ENCODE peak calls at places on chromosomes 13 and 19, in nine cellular contexts. J is brain pericyte; C is PC-9; E is AML-193; X is left colon; H is stimulated activated effector memory CD8-positive, alpha-beta T cell treated with anti-CD3 and anti-CD28 coated beads, Interleukin-12 subunit alpha, Interleukin-12 subunit beta, amount 100 ng/mL, for 72 hours; M is GM18507; D is GM10248; Z is astrocyte of the spinal cord. I is an unnamed sample.

GRCh38 chr19:45558399-45558878 is 26.2 kb downstream of the OPA3 start:
- DNase-seq in D (peak; percentile 87), Z (peak; percentile 33), C (peak; percentile 38), H (peak; percentile 30), X (peak; percentile 56), J (no peak), M (peak; percentile 54), E (peak; percentile 66), I (no peak)

GRCh38 chr13:45102136-45102802 is 18.0 kb upstream of the GTF2F2 start:
- DNase-seq in J (no peak), Z (no peak), C (no peak), E (no peak), M (no peak), X (no peak), H (no peak), D (no peak), I (no peak)

GRCh38 chr19:49689133-49690072 is at the start of gene ADM5:
- DNase-seq in D (no peak), C (no peak), J (no peak), Z (no peak), E (no peak), M (no peak), H (no peak), X (no peak), I (no peak)

GRCh38 chr13:28640861-28641599 is 17.9 kb upstream of the POMP start:
- DNase-seq in Z (peak; percentile 5), X (no peak), J (no peak), M (no peak), H (no peak), E (no peak), D (no peak), C (no peak), I (no peak)

GRCh38 chr13:23724196-23724970 is 154.2 kb downstream of the TNFRSF19 start:
- DNase-seq in H (no peak), X (no peak), E (no peak), Z (no peak), D (no peak), C (no peak), M (no peak), J (no peak), I (no peak)

GRCh38 chr13:77810430-77810829 is 108.2 kb downstream of the EDNRB start:
- DNase-seq in Z (peak; percentile 8), D (peak; percentile 21), H (no peak), J (no peak), C (no peak), X (no peak), E (peak; percentile 85), M (no peak), I (no peak)

GRCh38 chr13:108176685-108177274 is 38.6 kb downstream of the LIG4 start:
- DNase-seq in M (no peak), D (peak; percentile 41), Z (no peak), H (peak; percentile 21), E (peak; percentile 32), J (no peak), X (no peak), C (peak; percentile 30), I (no peak)

GRCh38 chr13:27354379-27354778 is 70.0 kb upstream of the GTF3A start:
- DNase-seq in D (no peak), E (no peak), J (no peak), Z (peak; percentile 37), M (no peak), X (no peak), C (no peak), H (no peak), I (no peak)

GRCh38 chr13:26561636-26562537 is 4.4 kb downstream of the WASF3 start:
- DNase-seq in D (no peak), Z (peak; percentile 60), J (no peak), C (no peak), X (no peak), H (no peak), M (no peak), E (no peak), I (no peak)

GRCh38 chr13:59946924-59947323 is 216.8 kb downstream of the DIAPH3 start:
- DNase-seq in C (no peak), E (no peak), Z (peak; percentile 7), M (no peak), J (no peak), X (no peak), D (no peak), H (no peak), I (no peak)

GRCh38 chr13:44388427-44388826 is 14.8 kb downstream of the SERP2 start:
- DNase-seq in Z (no peak), D (no peak), H (no peak), M (no peak), X (no peak), E (no peak), J (no peak), C (no peak), I (no peak)

GRCh38 chr13:98942997-98943396 is 34.9 kb downstream of the DOCK9 start:
- DNase-seq in C (no peak), D (no peak), M (no peak), X (no peak), H (no peak), E (no peak), Z (no peak), J (no peak), I (no peak)

GRCh38 chr13:111460548-111461444 is 140.4 kb downstream of the TEX29 start:
- DNase-seq in H (no peak), J (no peak), M (no peak), X (no peak), E (no peak), D (no peak), C (peak; percentile 27), Z (peak; percentile 15), I (no peak)

GRCh38 chr19:11091343-11092153 is 2.3 kb downstream of the LDLR start:
- DNase-seq in E (peak; percentile 42), Z (peak; percentile 94), C (peak; percentile 80), J (peak; percentile 37), D (no peak), M (no peak), H (peak; percentile 29), X (peak; percentile 82), I (no peak)

GRCh38 chr13:28392428-28392827 is 102.5 kb downstream of the FLT1 start:
- DNase-seq in C (no peak), X (no peak), J (no peak), D (no peak), Z (no peak), H (no peak), E (no peak), M (no peak), I (no peak)

GRCh38 chr19:10646781-10647180 is 7.4 kb upstream of the ILF3 start:
- DNase-seq in H (no peak), J (no peak), Z (no peak), X (no peak), M (no peak), E (no peak), D (no peak), C (no peak), I (no peak)

GRCh38 chr19:4233282-4233853 is 4.0 kb downstream of the EBI3 start:
- DNase-seq in C (peak; percentile 48), X (no peak), E (no peak), J (no peak), H (peak; percentile 83), Z (no peak), D (peak; percentile 71), M (no peak), I (peak; percentile 88)

GRCh38 chr19:44498988-44499387 is 1.3 kb downstream of the ZNF180 start:
- DNase-seq in M (no peak), D (no peak), E (no peak), J (no peak), C (no peak), Z (no peak), X (no peak), H (no peak), I (no peak)

GRCh38 chr19:18496167-18496979 is 25.5 kb downstream of the ELL start:
- DNase-seq in Z (peak; percentile 32), M (no peak), H (peak; percentile 47), J (no peak), E (peak; percentile 90), C (peak; percentile 83), D (peak; percentile 65), X (peak; percentile 70), I (no peak)

GRCh38 chr13:99264053-99264452 is 5.9 kb upstream of the GPR18 start:
- DNase-seq in M (no peak), H (no peak), D (no peak), E (peak; percentile 66), J (no peak), C (no peak), Z (no peak), X (no peak), I (no peak)

GRCh38 chr13:48494874-48495273 is 38.0 kb downstream of the RCBTB2 start:
- DNase-seq in M (no peak), X (no peak), Z (no peak), J (no peak), D (no peak), H (no peak), C (no peak), E (no peak), I (no peak)

GRCh38 chr13:99125335-99125915 is 75.2 kb upstream of the UBAC2 start:
- DNase-seq in Z (no peak), X (no peak), J (no peak), C (no peak), M (no peak), D (no peak), E (no peak), H (no peak), I (peak; percentile 72)

GRCh38 chr13:27976362-27977177 is 7.5 kb upstream of the CDX2 start:
- DNase-seq in C (no peak), H (no peak), E (no peak), J (no peak), Z (no peak), M (no peak), D (no peak), X (no peak), I (peak; percentile 70)

GRCh38 chr13:47897411-47898050 is 103.5 kb downstream of the SUCLA2 start:
- DNase-seq in E (no peak), D (no peak), X (no peak), Z (peak; percentile 73), M (no peak), J (no peak), H (no peak), C (peak; percentile 31), I (no peak)

GRCh38 chr19:33005440-33005839 is 33.4 kb downstream of the FAAP24 start:
- DNase-seq in H (no peak), D (no peak), J (no peak), C (peak; percentile 38), E (no peak), X (no peak), Z (no peak), M (no peak), I (no peak)

GRCh38 chr13:75489502-75490263 is 7.7 kb upstream of the TBC1D4 start:
- DNase-seq in M (no peak), C (peak; percentile 29), D (peak; percentile 35), H (no peak), X (peak; percentile 34), Z (peak; percentile 67), E (peak; percentile 42), J (no peak), I (no peak)

GRCh38 chr19:6677924-6678689 is 8.1 kb upstream of the TNFSF14 start:
- DNase-seq in X (no peak), J (no peak), H (peak; percentile 55), D (peak; percentile 57), C (no peak), E (no peak), Z (no peak), M (no peak), I (no peak)

GRCh38 chr19:2579678-2580280 is 103.9 kb downstream of the GADD45B start:
- DNase-seq in H (no peak), D (no peak), X (peak; percentile 26), J (no peak), C (no peak), M (no peak), E (no peak), Z (no peak), I (no peak)

GRCh38 chr13:28022848-28023518 is 34.5 kb upstream of the URAD start:
- DNase-seq in H (no peak), M (no peak), J (no peak), Z (peak; percentile 7), C (no peak), D (no peak), E (no peak), X (no peak), I (no peak)

GRCh38 chr13:103403148-103403740 is 337.0 kb upstream of the SLC10A2 start:
- DNase-seq in H (no peak), Z (no peak), D (no peak), E (no peak), J (no peak), C (no peak), M (no peak), X (no peak), I (no peak)

GRCh38 chr19:32397736-32398135 is 7.8 kb upstream of the DPY19L3 start:
- DNase-seq in X (no peak), E (no peak), Z (peak; percentile 70), H (no peak), M (no peak), C (peak; percentile 16), D (no peak), J (no peak), I (no peak)